ENCODE peak calls at places on chromosome 13, in seven cellular contexts. One of them, this sample, is unnamed.

GRCh38 chr13:41304551-41304950 is 6.5 kb upstream of the NAA16 start:
- DNase-seq in progenitor cell of endocrine pancreas: no peak
- DNase-seq in AG10803: no peak
- DNase-seq in cardiac fibroblast: no peak
- DNase-seq in ascending aorta: no peak
- DNase-seq in neural progenitor cell: no peak
- DNase-seq in cardiac muscle cell: no peak
- DNase-seq in this sample: no peak

GRCh38 chr13:77507931-77508776 is 27.4 kb upstream of the SCEL start:
- DNase-seq in cardiac muscle cell: no peak
- DNase-seq in neural progenitor cell: no peak
- DNase-seq in AG10803: peak; percentile 85
- DNase-seq in cardiac fibroblast: peak; percentile 82
- DNase-seq in progenitor cell of endocrine pancreas: no peak
- DNase-seq in ascending aorta: no peak
- DNase-seq in this sample: no peak

GRCh38 chr13:74246398-74246975 is 112.3 kb upstream of the KLF12 start:
- DNase-seq in cardiac muscle cell: no peak
- DNase-seq in AG10803: no peak
- DNase-seq in progenitor cell of endocrine pancreas: no peak
- DNase-seq in ascending aorta: no peak
- DNase-seq in neural progenitor cell: no peak
- DNase-seq in cardiac fibroblast: peak; percentile 46
- DNase-seq in this sample: no peak

GRCh38 chr13:48318014-48318713 is 14.6 kb downstream of the RB1 start:
- DNase-seq in cardiac fibroblast: peak; percentile 8
- DNase-seq in progenitor cell of endocrine pancreas: no peak
- DNase-seq in ascending aorta: no peak
- DNase-seq in AG10803: no peak
- DNase-seq in neural progenitor cell: no peak
- DNase-seq in cardiac muscle cell: no peak
- DNase-seq in this sample: no peak

GRCh38 chr13:41496420-41497234 is 39.3 kb downstream of the RGCC start:
- DNase-seq in cardiac muscle cell: no peak
- DNase-seq in progenitor cell of endocrine pancreas: no peak
- DNase-seq in cardiac fibroblast: peak; percentile 55
- DNase-seq in AG10803: peak; percentile 74
- DNase-seq in ascending aorta: no peak
- DNase-seq in neural progenitor cell: no peak
- DNase-seq in this sample: no peak

GRCh38 chr13:93182406-93182805 is 44.2 kb upstream of the GPC6 start:
- DNase-seq in neural progenitor cell: no peak
- DNase-seq in progenitor cell of endocrine pancreas: no peak
- DNase-seq in ascending aorta: no peak
- DNase-seq in cardiac muscle cell: no peak
- DNase-seq in AG10803: no peak
- DNase-seq in cardiac fibroblast: no peak
- DNase-seq in this sample: no peak

GRCh38 chr13:40251343-40252032 is 415.0 kb downstream of the FOXO1 start:
- DNase-seq in cardiac muscle cell: no peak
- DNase-seq in neural progenitor cell: no peak
- DNase-seq in ascending aorta: no peak
- DNase-seq in AG10803: no peak
- DNase-seq in progenitor cell of endocrine pancreas: no peak
- DNase-seq in cardiac fibroblast: peak; percentile 79
- DNase-seq in this sample: no peak

GRCh38 chr13:38191016-38191415 is 158.6 kb upstream of the UFM1 start:
- DNase-seq in cardiac muscle cell: no peak
- DNase-seq in cardiac fibroblast: no peak
- DNase-seq in AG10803: no peak
- DNase-seq in ascending aorta: no peak
- DNase-seq in neural progenitor cell: no peak
- DNase-seq in progenitor cell of endocrine pancreas: no peak
- DNase-seq in this sample: no peak

GRCh38 chr13:43865892-43866291 is 13.6 kb downstream of the CCDC122 start:
- DNase-seq in neural progenitor cell: no peak
- DNase-seq in ascending aorta: no peak
- DNase-seq in cardiac fibroblast: peak; percentile 89
- DNase-seq in AG10803: peak; percentile 74
- DNase-seq in progenitor cell of endocrine pancreas: no peak
- DNase-seq in cardiac muscle cell: no peak
- DNase-seq in this sample: no peak

GRCh38 chr13:113545455-113545930 is 39.1 kb upstream of the TFDP1 start:
- DNase-seq in AG10803: peak; percentile 31
- DNase-seq in cardiac fibroblast: no peak
- DNase-seq in neural progenitor cell: no peak
- DNase-seq in ascending aorta: peak; percentile 62
- DNase-seq in cardiac muscle cell: no peak
- DNase-seq in progenitor cell of endocrine pancreas: no peak
- DNase-seq in this sample: no peak

GRCh38 chr13:66994498-66995365 is 235.4 kb downstream of the PCDH9 start:
- DNase-seq in AG10803: no peak
- DNase-seq in ascending aorta: no peak
- DNase-seq in cardiac muscle cell: no peak
- DNase-seq in progenitor cell of endocrine pancreas: no peak
- DNase-seq in cardiac fibroblast: no peak
- DNase-seq in neural progenitor cell: no peak
- DNase-seq in this sample: no peak

GRCh38 chr13:81929988-81930387 is 1589.1 kb upstream of the SPRY2 start:
- DNase-seq in AG10803: no peak
- DNase-seq in cardiac muscle cell: peak; percentile 70
- DNase-seq in neural progenitor cell: peak; percentile 61
- DNase-seq in cardiac fibroblast: peak; percentile 5
- DNase-seq in progenitor cell of endocrine pancreas: no peak
- DNase-seq in ascending aorta: no peak
- DNase-seq in this sample: no peak

GRCh38 chr13:80618777-80619176 is 277.9 kb upstream of the SPRY2 start:
- DNase-seq in AG10803: no peak
- DNase-seq in neural progenitor cell: no peak
- DNase-seq in progenitor cell of endocrine pancreas: no peak
- DNase-seq in cardiac fibroblast: no peak
- DNase-seq in cardiac muscle cell: no peak
- DNase-seq in ascending aorta: peak; percentile 68
- DNase-seq in this sample: no peak

GRCh38 chr13:73001971-73002370 is 56.8 kb upstream of the KLF5 start:
- DNase-seq in cardiac muscle cell: no peak
- DNase-seq in neural progenitor cell: no peak
- DNase-seq in cardiac fibroblast: no peak
- DNase-seq in ascending aorta: no peak
- DNase-seq in progenitor cell of endocrine pancreas: no peak
- DNase-seq in AG10803: no peak
- DNase-seq in this sample: no peak

GRCh38 chr13:67977081-67977480 is 746.9 kb upstream of the PCDH9 start:
- DNase-seq in cardiac muscle cell: no peak
- DNase-seq in ascending aorta: no peak
- DNase-seq in progenitor cell of endocrine pancreas: no peak
- DNase-seq in cardiac fibroblast: no peak
- DNase-seq in neural progenitor cell: no peak
- DNase-seq in AG10803: no peak
- DNase-seq in this sample: no peak

GRCh38 chr13:94858856-94859811 is 146.8 kb upstream of the SOX21 start:
- DNase-seq in ascending aorta: peak; percentile 66
- DNase-seq in cardiac fibroblast: no peak
- DNase-seq in progenitor cell of endocrine pancreas: no peak
- DNase-seq in AG10803: peak; percentile 47
- DNase-seq in neural progenitor cell: peak; percentile 7
- DNase-seq in cardiac muscle cell: no peak
- DNase-seq in this sample: no peak

GRCh38 chr13:111323950-111324651 is 3.7 kb downstream of the TEX29 start:
- DNase-seq in neural progenitor cell: no peak
- DNase-seq in progenitor cell of endocrine pancreas: no peak
- DNase-seq in cardiac muscle cell: no peak
- DNase-seq in AG10803: no peak
- DNase-seq in cardiac fibroblast: no peak
- DNase-seq in ascending aorta: no peak
- DNase-seq in this sample: no peak

DNA sequence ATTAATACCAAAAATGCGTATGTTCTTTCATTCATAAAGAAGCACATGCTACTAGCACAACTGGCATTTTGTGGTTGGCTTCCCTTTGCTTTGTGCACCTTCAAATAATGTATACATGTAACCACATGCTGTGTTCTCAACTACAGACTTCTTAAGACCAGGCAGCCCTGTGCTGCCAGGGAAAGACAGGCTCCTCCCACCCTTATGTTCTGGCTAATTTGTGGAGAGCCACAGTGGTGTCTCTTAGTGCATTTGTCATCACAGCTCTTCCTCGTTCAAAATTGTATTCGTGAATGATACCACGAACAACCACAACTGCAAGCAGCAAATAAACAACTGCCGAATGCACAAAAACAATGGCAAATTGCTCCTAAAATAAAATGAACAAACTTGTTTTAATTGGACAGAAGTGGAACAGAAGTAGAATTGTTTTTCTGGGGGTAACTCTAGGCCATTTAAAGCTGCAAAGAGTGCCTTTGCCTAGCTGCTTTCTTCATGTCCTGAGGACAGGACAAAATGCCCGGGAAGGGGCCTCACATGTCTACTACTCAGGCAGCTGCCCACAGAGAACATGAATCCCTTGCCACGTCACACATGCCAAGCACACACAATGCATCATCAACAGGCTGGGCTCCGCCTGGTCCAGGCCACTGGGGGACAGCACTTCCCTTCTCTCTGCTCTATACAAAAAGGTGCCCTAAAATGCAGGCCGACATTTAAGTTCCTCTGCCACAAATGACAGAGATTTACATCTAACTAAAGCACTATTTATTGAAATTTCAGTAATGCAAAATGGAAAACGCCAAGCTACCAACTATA is 21.7 kb downstream of the IRS2 start:
- DNase-seq in ascending aorta: no peak
- DNase-seq in AG10803: no peak
- DNase-seq in progenitor cell of endocrine pancreas: no peak
- DNase-seq in cardiac muscle cell: no peak
- DNase-seq in neural progenitor cell: peak; percentile 24
- DNase-seq in cardiac fibroblast: peak; percentile 43
- DNase-seq in this sample: no peak
- TF ChIP-seq CTCF in ascending aorta: no peak
- TF ChIP-seq CTCF in AG10803: peak; percentile 17
- TF ChIP-seq CTCF in progenitor cell of endocrine pancreas: no peak
- TF ChIP-seq CTCF in cardiac muscle cell: no peak
- TF ChIP-seq CTCF in neural progenitor cell: peak; percentile 26
- TF ChIP-seq CTCF in cardiac fibroblast: peak; percentile 23
- TF ChIP-seq CTCF in this sample: no peak

DNA sequence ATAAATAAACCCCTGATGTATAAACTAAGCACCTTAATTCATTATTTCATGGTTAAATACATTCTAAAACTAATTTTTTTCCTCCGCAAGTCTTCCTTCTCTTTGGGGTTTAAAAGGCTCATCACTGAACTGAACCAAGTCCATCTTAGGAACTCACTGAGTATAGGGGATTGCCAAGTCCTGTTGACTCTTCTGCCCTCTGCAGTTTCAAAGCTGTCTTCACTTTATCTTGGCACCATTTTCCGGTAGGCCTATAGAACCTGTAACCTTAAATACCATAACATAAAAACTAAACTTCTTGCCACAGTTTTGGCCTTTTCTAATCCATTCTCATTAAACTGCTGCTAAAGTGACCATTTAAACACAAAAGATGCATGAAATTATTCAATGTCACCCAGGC is 66.5 kb upstream of the USPL1 start:
- DNase-seq in AG10803: peak; percentile 43
- DNase-seq in ascending aorta: no peak
- DNase-seq in cardiac muscle cell: peak; percentile 25
- DNase-seq in neural progenitor cell: peak; percentile 52
- DNase-seq in progenitor cell of endocrine pancreas: no peak
- DNase-seq in cardiac fibroblast: peak; percentile 57
- DNase-seq in this sample: no peak
- TF ChIP-seq CTCF in AG10803: peak; percentile 43
- TF ChIP-seq CTCF in ascending aorta: no peak
- TF ChIP-seq CTCF in cardiac muscle cell: peak; percentile 33
- TF ChIP-seq CTCF in neural progenitor cell: peak; percentile 54
- TF ChIP-seq CTCF in progenitor cell of endocrine pancreas: peak; percentile 22
- TF ChIP-seq CTCF in cardiac fibroblast: peak; percentile 27
- TF ChIP-seq CTCF in this sample: no peak

GRCh38 chr13:33415822-33416221 is 130.3 kb upstream of the STARD13 start:
- DNase-seq in progenitor cell of endocrine pancreas: no peak
- DNase-seq in ascending aorta: no peak
- DNase-seq in AG10803: no peak
- DNase-seq in neural progenitor cell: no peak
- DNase-seq in cardiac fibroblast: no peak
- DNase-seq in cardiac muscle cell: no peak
- DNase-seq in this sample: no peak
- TF ChIP-seq CTCF in progenitor cell of endocrine pancreas: no peak
- TF ChIP-seq CTCF in ascending aorta: no peak
- TF ChIP-seq CTCF in AG10803: no peak
- TF ChIP-seq CTCF in neural progenitor cell: no peak
- TF ChIP-seq CTCF in cardiac fibroblast: no peak
- TF ChIP-seq CTCF in cardiac muscle cell: no peak
- TF ChIP-seq CTCF in this sample: no peak

DNA sequence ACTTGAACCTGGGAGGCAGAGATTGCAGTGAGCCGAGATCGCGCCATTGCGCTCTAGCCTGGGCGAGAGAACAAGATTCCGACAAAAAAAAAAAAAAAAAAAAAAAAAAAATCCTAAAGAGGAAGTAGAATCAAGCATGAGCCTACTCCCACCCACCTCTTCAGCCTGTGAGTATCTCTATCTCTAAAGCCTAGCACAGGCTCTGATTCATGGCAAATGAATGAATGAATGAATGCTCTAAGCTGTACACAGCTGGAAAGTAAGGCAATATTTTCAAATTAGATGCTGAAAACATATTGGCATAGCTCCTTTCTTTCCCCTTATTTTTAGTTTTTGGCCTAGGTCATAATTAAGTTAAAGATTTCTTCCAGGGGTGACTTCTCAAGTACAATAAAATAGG is 35.7 kb upstream of the FAM216B start:
- DNase-seq in AG10803: no peak
- DNase-seq in progenitor cell of endocrine pancreas: no peak
- DNase-seq in ascending aorta: no peak
- DNase-seq in cardiac muscle cell: no peak
- DNase-seq in cardiac fibroblast: peak; percentile 27
- DNase-seq in neural progenitor cell: no peak
- DNase-seq in this sample: no peak
- TF ChIP-seq CTCF in AG10803: no peak
- TF ChIP-seq CTCF in progenitor cell of endocrine pancreas: no peak
- TF ChIP-seq CTCF in ascending aorta: no peak
- TF ChIP-seq CTCF in cardiac muscle cell: no peak
- TF ChIP-seq CTCF in cardiac fibroblast: no peak
- TF ChIP-seq CTCF in neural progenitor cell: no peak
- TF ChIP-seq CTCF in this sample: no peak

GRCh38 chr13:45678282-45678681 is 23.8 kb upstream of the CBY2 start:
- DNase-seq in progenitor cell of endocrine pancreas: no peak
- DNase-seq in AG10803: no peak
- DNase-seq in ascending aorta: no peak
- DNase-seq in cardiac muscle cell: no peak
- DNase-seq in cardiac fibroblast: no peak
- DNase-seq in neural progenitor cell: peak; percentile 21
- DNase-seq in this sample: no peak

GRCh38 chr13:45682494-45683008 is 19.6 kb upstream of the CBY2 start:
- DNase-seq in AG10803: no peak
- DNase-seq in cardiac fibroblast: no peak
- DNase-seq in ascending aorta: no peak
- DNase-seq in cardiac muscle cell: no peak
- DNase-seq in progenitor cell of endocrine pancreas: no peak
- DNase-seq in neural progenitor cell: no peak
- DNase-seq in this sample: no peak

GRCh38 chr13:45681101-45681500 is 21.0 kb upstream of the CBY2 start:
- DNase-seq in neural progenitor cell: no peak
- DNase-seq in AG10803: peak; percentile 87
- DNase-seq in ascending aorta: no peak
- DNase-seq in cardiac fibroblast: no peak
- DNase-seq in cardiac muscle cell: no peak
- DNase-seq in progenitor cell of endocrine pancreas: no peak
- DNase-seq in this sample: no peak

GRCh38 chr13:45683701-45684100 is 18.4 kb upstream of the CBY2 start:
- DNase-seq in cardiac muscle cell: no peak
- DNase-seq in progenitor cell of endocrine pancreas: no peak
- DNase-seq in cardiac fibroblast: no peak
- DNase-seq in ascending aorta: no peak
- DNase-seq in neural progenitor cell: peak; percentile 28
- DNase-seq in AG10803: no peak
- DNase-seq in this sample: no peak
- TF ChIP-seq CTCF in cardiac muscle cell: no peak
- TF ChIP-seq CTCF in progenitor cell of endocrine pancreas: peak; percentile 18
- TF ChIP-seq CTCF in cardiac fibroblast: no peak
- TF ChIP-seq CTCF in ascending aorta: no peak
- TF ChIP-seq CTCF in neural progenitor cell: peak; percentile 42
- TF ChIP-seq CTCF in AG10803: no peak
- TF ChIP-seq CTCF in this sample: no peak